ENCODE peak calls at places on chromosome 22, in six cellular contexts. S is activated naive CD4-positive, alpha-beta T cell; X is T-cell; N is GM12864; O is LHCN-M2; E is EL. F is an unnamed sample.

GRCh38 chr22:39146256-39147101 is 6.0 kb downstream of the CBX7 start:
- DNase-seq in S (no peak), X (no peak), N (no peak), O (no peak), E (no peak), F (no peak)

GRCh38 chr22:47065756-47066615 is 303.5 kb downstream of the TBC1D22A start:
- DNase-seq in S (no peak), X (no peak), N (no peak), O (peak), E (no peak), F (no peak)

GRCh38 chr22:49960967-49961600 is 512 bp downstream of the PIM3 start:
- DNase-seq in S (no peak), X (no peak), N (no peak), O (no peak), E (peak), F (peak)

GRCh38 chr22:46115755-46116490 is 34.4 kb upstream of the PPARA start:
- DNase-seq in S (no peak), X (no peak), N (no peak), O (no peak), E (peak), F (no peak)

GRCh38 chr22:29377979-29378378 is 10.4 kb downstream of the AP1B1 start:
- DNase-seq in S (no peak), X (no peak), N (no peak), O (no peak), E (no peak), F (no peak)

GRCh38 chr22:43726296-43726695 is 85.8 kb downstream of the EFCAB6 start:
- DNase-seq in S (no peak), X (no peak), N (no peak), O (no peak), E (no peak), F (no peak)

GRCh38 chr22:45993841-45994240 is 16.9 kb upstream of the WNT7B start:
- DNase-seq in S (no peak), X (no peak), N (no peak), O (no peak), E (no peak), F (no peak)

GRCh38 chr22:28711820-28712777 is 29.5 kb downstream of the CHEK2 start:
- DNase-seq in S (no peak), X (no peak), N (no peak), O (peak), E (peak), F (peak)

GRCh38 chr22:50009251-50009650 is 3.3 kb downstream of the IL17REL start:
- DNase-seq in S (no peak), X (no peak), N (no peak), O (no peak), E (no peak), F (no peak)

GRCh38 chr22:37155971-37156370 is 6.3 kb upstream of the IL2RB start:
- DNase-seq in S (no peak), X (no peak), N (no peak), O (no peak), E (no peak), F (no peak)

GRCh38 chr22:48699531-48699930 is 1128.1 kb downstream of the BRD1 start:
- DNase-seq in S (no peak), X (no peak), N (no peak), O (no peak), E (no peak), F (no peak)

GRCh38 chr22:44423556-44423955 is 74.5 kb downstream of the RTL6 start:
- DNase-seq in S (no peak), X (no peak), N (no peak), O (no peak), E (no peak), F (no peak)

GRCh38 chr22:21876486-21877176 is 9.2 kb upstream of the MAPK1 start:
- DNase-seq in S (no peak), X (no peak), N (no peak), O (no peak), E (peak), F (peak)

GRCh38 chr22:19011075-19011474 is 75.0 kb upstream of the PRODH start:
- DNase-seq in S (no peak), X (no peak), N (no peak), O (no peak), E (no peak), F (no peak)

GRCh38 chr22:46708766-46709330 is 29.2 kb downstream of the CERK start:
- DNase-seq in S (no peak), X (no peak), N (no peak), O (no peak), E (no peak), F (no peak)

GRCh38 chr22:24482586-24482985 is 12.5 kb upstream of the UPB1 start:
- DNase-seq in S (no peak), X (no peak), N (no peak), O (peak), E (peak), F (peak)

GRCh38 chr22:25656724-25657123 is 85.3 kb upstream of the MYO18B start:
- DNase-seq in S (no peak), X (no peak), N (peak), O (no peak), E (no peak), F (no peak)

GRCh38 chr22:28930357-28931007 is 47.1 kb downstream of the ZNRF3 start:
- DNase-seq in S (no peak), X (no peak), N (no peak), O (no peak), E (no peak), F (no peak)

GRCh38 chr22:26134654-26135330 is 34.5 kb upstream of the SEZ6L start:
- DNase-seq in S (no peak), X (no peak), N (no peak), O (peak), E (peak), F (no peak)